ENCODE peak calls at places on chromosomes 11 and 22, in six cellular contexts. One of them, this sample, is unnamed.

GRCh38 chr11:1893581-1894359 is 2.1 kb upstream of the PRR33 start:
- DNase-seq in glomerular endothelial cell: no peak
- DNase-seq in stimulated activated CD4-positive, alpha-beta T cell treated with anti-CD3 and anti-CD28 coated beads, Interleukin-12 subunit alpha, Interleukin-12 subunit beta, amount 100 ng/mL, for 24 hours: no peak
- DNase-seq in AG04450: no peak
- DNase-seq in neuronal stem cell: no peak
- DNase-seq in stimulated activated CD8-positive, alpha-beta memory T cell treated with anti-CD3 and anti-CD28 coated beads, Interleukin-15, amount 100 ng/mL, for 4 hours: no peak
- DNase-seq in this sample: no peak

GRCh38 chr22:44550666-44551491 is 52.8 kb upstream of the RTL6 start:
- DNase-seq in glomerular endothelial cell: no peak
- DNase-seq in stimulated activated CD8-positive, alpha-beta memory T cell treated with anti-CD3 and anti-CD28 coated beads, Interleukin-15, amount 100 ng/mL, for 4 hours: no peak
- DNase-seq in stimulated activated CD4-positive, alpha-beta T cell treated with anti-CD3 and anti-CD28 coated beads, Interleukin-12 subunit alpha, Interleukin-12 subunit beta, amount 100 ng/mL, for 24 hours: no peak
- DNase-seq in AG04450: peak
- DNase-seq in neuronal stem cell: no peak
- DNase-seq in this sample: no peak

GRCh38 chr11:35139883-35140282 is 912 bp downstream of the CD44 start:
- DNase-seq in stimulated activated CD4-positive, alpha-beta T cell treated with anti-CD3 and anti-CD28 coated beads, Interleukin-12 subunit alpha, Interleukin-12 subunit beta, amount 100 ng/mL, for 24 hours: no peak
- DNase-seq in glomerular endothelial cell: no peak
- DNase-seq in neuronal stem cell: no peak
- DNase-seq in stimulated activated CD8-positive, alpha-beta memory T cell treated with anti-CD3 and anti-CD28 coated beads, Interleukin-15, amount 100 ng/mL, for 4 hours: no peak
- DNase-seq in AG04450: no peak
- DNase-seq in this sample: no peak

GRCh38 chr22:23181763-23182288 is 1.5 kb downstream of the BCR start:
- DNase-seq in neuronal stem cell: no peak
- DNase-seq in stimulated activated CD4-positive, alpha-beta T cell treated with anti-CD3 and anti-CD28 coated beads, Interleukin-12 subunit alpha, Interleukin-12 subunit beta, amount 100 ng/mL, for 24 hours: no peak
- DNase-seq in stimulated activated CD8-positive, alpha-beta memory T cell treated with anti-CD3 and anti-CD28 coated beads, Interleukin-15, amount 100 ng/mL, for 4 hours: no peak
- DNase-seq in glomerular endothelial cell: no peak
- DNase-seq in AG04450: no peak
- DNase-seq in this sample: no peak

GRCh38 chr11:129992161-129992944 is 10.3 kb downstream of the PRDM10 start:
- DNase-seq in stimulated activated CD4-positive, alpha-beta T cell treated with anti-CD3 and anti-CD28 coated beads, Interleukin-12 subunit alpha, Interleukin-12 subunit beta, amount 100 ng/mL, for 24 hours: no peak
- DNase-seq in neuronal stem cell: no peak
- DNase-seq in stimulated activated CD8-positive, alpha-beta memory T cell treated with anti-CD3 and anti-CD28 coated beads, Interleukin-15, amount 100 ng/mL, for 4 hours: no peak
- DNase-seq in glomerular endothelial cell: no peak
- DNase-seq in AG04450: no peak
- DNase-seq in this sample: peak

GRCh38 chr22:31088233-31088986 is 7.3 kb downstream of the SMTN start:
- DNase-seq in stimulated activated CD8-positive, alpha-beta memory T cell treated with anti-CD3 and anti-CD28 coated beads, Interleukin-15, amount 100 ng/mL, for 4 hours: no peak
- DNase-seq in neuronal stem cell: no peak
- DNase-seq in stimulated activated CD4-positive, alpha-beta T cell treated with anti-CD3 and anti-CD28 coated beads, Interleukin-12 subunit alpha, Interleukin-12 subunit beta, amount 100 ng/mL, for 24 hours: no peak
- DNase-seq in AG04450: no peak
- DNase-seq in glomerular endothelial cell: no peak
- DNase-seq in this sample: no peak

GRCh38 chr11:71199226-71199815 is 53.1 kb downstream of the SHANK2 start:
- DNase-seq in AG04450: no peak
- DNase-seq in neuronal stem cell: no peak
- DNase-seq in stimulated activated CD8-positive, alpha-beta memory T cell treated with anti-CD3 and anti-CD28 coated beads, Interleukin-15, amount 100 ng/mL, for 4 hours: no peak
- DNase-seq in stimulated activated CD4-positive, alpha-beta T cell treated with anti-CD3 and anti-CD28 coated beads, Interleukin-12 subunit alpha, Interleukin-12 subunit beta, amount 100 ng/mL, for 24 hours: no peak
- DNase-seq in glomerular endothelial cell: no peak
- DNase-seq in this sample: no peak

GRCh38 chr11:69335010-69335409 is 41.1 kb downstream of the MYEOV start:
- DNase-seq in AG04450: no peak
- DNase-seq in glomerular endothelial cell: no peak
- DNase-seq in stimulated activated CD8-positive, alpha-beta memory T cell treated with anti-CD3 and anti-CD28 coated beads, Interleukin-15, amount 100 ng/mL, for 4 hours: no peak
- DNase-seq in stimulated activated CD4-positive, alpha-beta T cell treated with anti-CD3 and anti-CD28 coated beads, Interleukin-12 subunit alpha, Interleukin-12 subunit beta, amount 100 ng/mL, for 24 hours: no peak
- DNase-seq in neuronal stem cell: no peak
- DNase-seq in this sample: no peak

GRCh38 chr11:121894581-121894980 is 221.4 kb downstream of the BLID start:
- DNase-seq in glomerular endothelial cell: no peak
- DNase-seq in AG04450: no peak
- DNase-seq in stimulated activated CD4-positive, alpha-beta T cell treated with anti-CD3 and anti-CD28 coated beads, Interleukin-12 subunit alpha, Interleukin-12 subunit beta, amount 100 ng/mL, for 24 hours: no peak
- DNase-seq in neuronal stem cell: no peak
- DNase-seq in stimulated activated CD8-positive, alpha-beta memory T cell treated with anti-CD3 and anti-CD28 coated beads, Interleukin-15, amount 100 ng/mL, for 4 hours: no peak
- DNase-seq in this sample: no peak

GRCh38 chr11:70828498-70829159 is 423.7 kb downstream of the SHANK2 start:
- DNase-seq in stimulated activated CD4-positive, alpha-beta T cell treated with anti-CD3 and anti-CD28 coated beads, Interleukin-12 subunit alpha, Interleukin-12 subunit beta, amount 100 ng/mL, for 24 hours: no peak
- DNase-seq in neuronal stem cell: no peak
- DNase-seq in stimulated activated CD8-positive, alpha-beta memory T cell treated with anti-CD3 and anti-CD28 coated beads, Interleukin-15, amount 100 ng/mL, for 4 hours: no peak
- DNase-seq in AG04450: no peak
- DNase-seq in glomerular endothelial cell: no peak
- DNase-seq in this sample: no peak

GRCh38 chr11:65639623-65640482 is 2.0 kb downstream of the SIPA1 start:
- DNase-seq in glomerular endothelial cell: no peak
- DNase-seq in stimulated activated CD4-positive, alpha-beta T cell treated with anti-CD3 and anti-CD28 coated beads, Interleukin-12 subunit alpha, Interleukin-12 subunit beta, amount 100 ng/mL, for 24 hours: peak
- DNase-seq in neuronal stem cell: no peak
- DNase-seq in stimulated activated CD8-positive, alpha-beta memory T cell treated with anti-CD3 and anti-CD28 coated beads, Interleukin-15, amount 100 ng/mL, for 4 hours: no peak
- DNase-seq in AG04450: no peak
- DNase-seq in this sample: no peak

GRCh38 chr11:118533769-118534729 is 3.1 kb downstream of the TMEM25 start:
- DNase-seq in AG04450: no peak
- DNase-seq in glomerular endothelial cell: no peak
- DNase-seq in stimulated activated CD8-positive, alpha-beta memory T cell treated with anti-CD3 and anti-CD28 coated beads, Interleukin-15, amount 100 ng/mL, for 4 hours: no peak
- DNase-seq in stimulated activated CD4-positive, alpha-beta T cell treated with anti-CD3 and anti-CD28 coated beads, Interleukin-12 subunit alpha, Interleukin-12 subunit beta, amount 100 ng/mL, for 24 hours: no peak
- DNase-seq in neuronal stem cell: no peak
- DNase-seq in this sample: no peak

GRCh38 chr11:117473692-117474091 is 146.0 kb downstream of the CEP164 start:
- DNase-seq in glomerular endothelial cell: no peak
- DNase-seq in neuronal stem cell: no peak
- DNase-seq in stimulated activated CD8-positive, alpha-beta memory T cell treated with anti-CD3 and anti-CD28 coated beads, Interleukin-15, amount 100 ng/mL, for 4 hours: no peak
- DNase-seq in stimulated activated CD4-positive, alpha-beta T cell treated with anti-CD3 and anti-CD28 coated beads, Interleukin-12 subunit alpha, Interleukin-12 subunit beta, amount 100 ng/mL, for 24 hours: no peak
- DNase-seq in AG04450: no peak
- DNase-seq in this sample: no peak

GRCh38 chr11:68780829-68781228 is 29.5 kb upstream of the TESMIN start:
- DNase-seq in AG04450: no peak
- DNase-seq in stimulated activated CD4-positive, alpha-beta T cell treated with anti-CD3 and anti-CD28 coated beads, Interleukin-12 subunit alpha, Interleukin-12 subunit beta, amount 100 ng/mL, for 24 hours: no peak
- DNase-seq in neuronal stem cell: no peak
- DNase-seq in stimulated activated CD8-positive, alpha-beta memory T cell treated with anti-CD3 and anti-CD28 coated beads, Interleukin-15, amount 100 ng/mL, for 4 hours: no peak
- DNase-seq in glomerular endothelial cell: no peak
- DNase-seq in this sample: peak